ENCODE peak calls at places on chromosomes 16 and 17, in eight cellular contexts. L, N, I, J, X, G, U and V are unnamed samples.

GRCh38 chr16:89197033-89197632 is 3.2 kb downstream of the SLC22A31 start:
- DNase-seq in X (peak), L (no peak), U (no peak), J (no peak), N (no peak), G (no peak), I (no peak), V (no peak)

GRCh38 chr16:12455287-12455798 is 348.3 kb downstream of the CPPED1 start:
- DNase-seq in I (peak), X (peak), J (no peak), G (peak), U (no peak), N (peak), L (peak), V (no peak)

GRCh38 chr17:17494499-17495447 is 1.4 kb downstream of the RASD1 start:
- DNase-seq in G (no peak), X (peak), J (no peak), N (peak), L (no peak), I (peak), U (no peak), V (no peak)

GRCh38 chr17:65627892-65628622 is 66.6 kb upstream of the AXIN2 start:
- DNase-seq in L (no peak), U (no peak), I (peak), X (no peak), N (peak), G (peak), J (no peak), V (no peak)

GRCh38 chr17:6713130-6713917 is at the start of gene SLC13A5:
- DNase-seq in N (peak), G (no peak), X (no peak), I (peak), L (no peak), U (no peak), J (no peak), V (no peak)

GRCh38 chr16:4892356-4893102 is 44.4 kb downstream of the PPL start:
- DNase-seq in L (no peak), G (no peak), J (no peak), N (peak), X (no peak), I (no peak), U (no peak), V (no peak)

GRCh38 chr16:65532218-65532617 is 410.4 kb upstream of the CDH11 start:
- DNase-seq in I (no peak), L (no peak), U (no peak), N (no peak), G (peak), J (no peak), X (no peak), V (no peak)

GRCh38 chr16:14378131-14378551 is 251.9 kb downstream of the PARN start:
- DNase-seq in G (peak), I (no peak), J (no peak), X (no peak), U (no peak), L (no peak), N (peak), V (no peak)

GRCh38 chr17:66040402-66040801 is 151.5 kb downstream of the CEP112 start:
- DNase-seq in N (no peak), X (peak), J (no peak), L (no peak), G (no peak), U (no peak), I (peak), V (no peak)

GRCh38 chr17:58278661-58279015 is 2.1 kb downstream of the MPO start:
- DNase-seq in I (no peak), J (no peak), X (no peak), L (no peak), N (peak), U (no peak), G (peak), V (no peak)

GRCh38 chr17:2302740-2303277 is 776 bp downstream of the SMG6 start:
- DNase-seq in L (no peak), X (no peak), N (no peak), I (no peak), J (no peak), U (no peak), G (no peak), V (no peak)

GRCh38 chr17:73998246-73999220 is 204.9 kb upstream of the RPL38 start:
- DNase-seq in N (peak), I (peak), J (peak), L (peak), G (no peak), X (peak), U (peak), V (peak)

GRCh38 chr17:81027591-81028505 is 7.1 kb upstream of the BAIAP2 start:
- DNase-seq in X (peak), L (no peak), I (no peak), G (no peak), U (no peak), J (no peak), N (no peak), V (no peak)

GRCh38 chr17:17919169-17920107 is 52.8 kb downstream of the TOM1L2 start:
- DNase-seq in I (peak), X (peak), N (peak), U (peak), G (peak), J (peak), L (peak), V (peak)

GRCh38 chr17:76983431-76983830 is 115.2 kb downstream of the MGAT5B start:
- DNase-seq in N (no peak), J (no peak), I (no peak), U (no peak), X (no peak), L (no peak), G (no peak), V (no peak)

GRCh38 chr17:66900126-66901010 is 64.1 kb upstream of the CACNG4 start:
- DNase-seq in L (no peak), U (no peak), J (no peak), X (no peak), G (peak), I (no peak), N (peak), V (no peak)

GRCh38 chr16:53094013-53094630 is 39.3 kb downstream of the CHD9 start:
- DNase-seq in J (peak), L (no peak), N (no peak), I (no peak), X (peak), G (no peak), U (peak), V (no peak)

GRCh38 chr17:74806334-74806733 is 30.2 kb upstream of the NAT9 start:
- DNase-seq in U (no peak), N (no peak), L (no peak), I (no peak), J (no peak), X (no peak), G (no peak), V (no peak)

GRCh38 chr17:77733576-77734296 is 224.8 kb upstream of the TNRC6C start:
- DNase-seq in L (no peak), G (no peak), U (no peak), N (no peak), X (no peak), I (no peak), J (no peak), V (peak)

GRCh38 chr17:7838291-7839075 is 4.5 kb downstream of the KDM6B start:
- DNase-seq in L (no peak), J (no peak), G (peak), X (no peak), I (peak), N (peak), U (no peak), V (no peak)

GRCh38 chr17:4386406-4386805 is 19.9 kb upstream of the UBE2G1 start:
- DNase-seq in I (no peak), U (no peak), G (no peak), J (no peak), X (no peak), L (no peak), N (no peak), V (no peak)

GRCh38 chr16:55663770-55664677 is 8.2 kb downstream of the SLC6A2 start:
- DNase-seq in I (no peak), N (no peak), G (peak), U (no peak), X (no peak), L (no peak), J (no peak), V (no peak)

GRCh38 chr17:38748329-38749221 is at the start of gene PCGF2:
- DNase-seq in X (peak), L (no peak), N (peak), I (peak), G (peak), U (no peak), J (no peak), V (no peak)

GRCh38 chr17:45305532-45306087 is 11.2 kb downstream of the MAP3K14 start:
- DNase-seq in N (peak), I (no peak), L (no peak), U (no peak), G (peak), J (no peak), X (no peak), V (no peak)

GRCh38 chr17:80939151-80940145 is 52.2 kb upstream of the CHMP6 start:
- DNase-seq in N (no peak), X (no peak), J (no peak), I (no peak), G (no peak), U (no peak), L (no peak), V (no peak)

GRCh38 chr17:67441052-67441738 is 64.1 kb downstream of the PITPNC1 start:
- DNase-seq in J (peak), L (no peak), N (peak), U (peak), G (peak), I (no peak), X (no peak), V (peak)

GRCh38 chr16:55728797-55729196 is 73.0 kb downstream of the SLC6A2 start:
- DNase-seq in I (no peak), U (no peak), J (no peak), G (no peak), N (no peak), L (no peak), X (no peak), V (no peak)

GRCh38 chr16:23131841-23132576 is 17.2 kb downstream of the USP31 start:
- DNase-seq in L (no peak), J (no peak), I (no peak), G (peak), X (no peak), N (peak), U (no peak), V (no peak)

GRCh38 chr17:47703191-47703591 is 9.2 kb downstream of the TBKBP1 start:
- DNase-seq in X (peak), I (peak), U (peak), N (no peak), J (no peak), G (no peak), L (no peak), V (peak)

GRCh38 chr17:2049333-2050245 is 5.3 kb upstream of the HIC1 start:
- DNase-seq in X (peak), I (peak), L (peak), U (peak), G (peak), J (peak), N (peak), V (peak)

GRCh38 chr16:86858501-86858900 is 280.2 kb downstream of the FOXL1 start:
- DNase-seq in L (no peak), I (no peak), J (no peak), U (no peak), X (no peak), N (no peak), G (no peak), V (no peak)

GRCh38 chr17:311119-311848 is 41.3 kb downstream of the RPH3AL start:
- DNase-seq in U (no peak), N (no peak), G (no peak), L (no peak), I (no peak), X (peak), J (no peak), V (no peak)